ENCODE peak calls at places on chromosomes 1 and 21, in five cellular contexts. T, P, H, L and F are unnamed samples.

GRCh38 chr1:245853291-245853690 is 653.8 kb downstream of the SMYD3 start:
- DNase-seq in T (no peak), P (no peak), H (no peak), L (no peak), F (no peak)

GRCh38 chr1:203026666-203027663 is 674 bp downstream of the PPFIA4 start:
- DNase-seq in T (no peak), P (no peak), H (no peak), L (no peak), F (no peak)

GRCh38 chr1:162951553-162952315 is 90.8 kb upstream of the CCDC190 start:
- DNase-seq in T (no peak), P (no peak), H (no peak), L (peak; percentile 20), F (no peak)

GRCh38 chr1:217089239-217090014 is 366.2 kb upstream of the ESRRG start:
- DNase-seq in T (no peak), P (peak; percentile 53), H (no peak), L (peak; percentile 17), F (no peak)

GRCh38 chr21:26391166-26391565 is 181.9 kb downstream of the CYYR1 start:
- DNase-seq in T (no peak), P (no peak), H (no peak), L (no peak), F (no peak)

GRCh38 chr1:115980998-115981993 is 5.0 kb downstream of the SLC22A15 start:
- DNase-seq in T (no peak), P (no peak), H (peak; percentile 16), L (peak; percentile 33), F (peak; percentile 25)

GRCh38 chr1:154157520-154158306 is 2.8 kb upstream of the NUP210L start:
- DNase-seq in T (peak; percentile 70), P (no peak), H (no peak), L (peak; percentile 98), F (no peak)

GRCh38 chr1:34742667-34743270 is 12.1 kb upstream of the GJB5 start:
- DNase-seq in T (peak; percentile 45), P (peak; percentile 84), H (peak; percentile 32), L (peak; percentile 59), F (peak; percentile 56)

GRCh38 chr1:205542367-205542766 is 37.9 kb downstream of the CDK18 start:
- DNase-seq in T (no peak), P (no peak), H (no peak), L (no peak), F (no peak)

GRCh38 chr1:99647460-99647859 is 1.5 kb downstream of the PALMD start:
- DNase-seq in T (no peak), P (no peak), H (no peak), L (no peak), F (no peak)

GRCh38 chr1:209168204-209168603 is 415.3 kb upstream of the CAMK1G start:
- DNase-seq in T (no peak), P (no peak), H (peak; percentile 53), L (no peak), F (no peak)

GRCh38 chr1:182114627-182115023 is 53.1 kb upstream of the ZNF648 start:
- DNase-seq in T (no peak), P (no peak), H (no peak), L (no peak), F (no peak)

GRCh38 chr1:200971955-200972711 is 51.4 kb downstream of the KIF21B start:
- DNase-seq in T (peak; percentile 48), P (peak; percentile 71), H (peak; percentile 27), L (peak; percentile 14), F (peak; percentile 53)

GRCh38 chr1:240099748-240100147 is 8.1 kb downstream of the FMN2 start:
- DNase-seq in T (no peak), P (no peak), H (no peak), L (no peak), F (no peak)

GRCh38 chr1:101293461-101294045 is 56.7 kb downstream of the S1PR1 start:
- DNase-seq in T (peak; percentile 28), P (no peak), H (peak; percentile 77), L (peak; percentile 86), F (peak; percentile 36)

GRCh38 chr1:45297604-45298356 is 28.9 kb upstream of the HPDL start:
- DNase-seq in T (no peak), P (no peak), H (no peak), L (no peak), F (no peak)

GRCh38 chr1:89865498-89866385 is 44.9 kb downstream of the LRRC8D start:
- DNase-seq in T (no peak), P (no peak), H (no peak), L (peak; percentile 46), F (no peak)

GRCh38 chr1:111197598-111198289 is 2.7 kb downstream of the DENND2D start:
- DNase-seq in T (peak; percentile 67), P (no peak), H (no peak), L (peak; percentile 88), F (peak; percentile 45)

GRCh38 chr1:7538033-7538432 is 233.1 kb upstream of the VAMP3 start:
- DNase-seq in T (no peak), P (no peak), H (no peak), L (no peak), F (no peak)

GRCh38 chr1:100440075-100440809 is 87.9 kb downstream of the CDC14A start:
- DNase-seq in T (peak; percentile 78), P (no peak), H (no peak), L (peak; percentile 96), F (no peak)

GRCh38 chr1:199247891-199248290 is 609.1 kb downstream of the PTPRC start:
- DNase-seq in T (no peak), P (no peak), H (no peak), L (no peak), F (no peak)

GRCh38 chr21:34878501-34878900 is 170.6 kb downstream of the RUNX1 start:
- DNase-seq in T (no peak), P (peak; percentile 93), H (no peak), L (no peak), F (no peak)

GRCh38 chr1:43272576-43273571 is 3.1 kb downstream of the TMEM125 start:
- DNase-seq in T (no peak), P (no peak), H (no peak), L (no peak), F (no peak)

GRCh38 chr1:151944110-151944858 is 35.0 kb upstream of the THEM4 start:
- DNase-seq in T (no peak), P (no peak), H (no peak), L (no peak), F (no peak)